ENCODE peak calls at places on chromosomes 16 and 17, in five cellular contexts. Z, D, L, U and A are unnamed samples.

GRCh38 chr16:24491721-24492120 is 47.6 kb upstream of the RBBP6 start:
- DNase-seq in L (no peak), U (no peak), D (no peak), Z (no peak), A (no peak)

GRCh38 chr17:32528825-32529224 is 42.0 kb downstream of the CDK5R1 start:
- DNase-seq in Z (no peak), D (no peak), U (no peak), L (no peak), A (no peak)

GRCh38 chr16:46970089-46970488 is 3.4 kb downstream of the DNAJA2 start:
- DNase-seq in U (no peak), Z (no peak), L (peak), D (no peak), A (no peak)

GRCh38 chr16:4316732-4317461 is 1.0 kb downstream of the GLIS2 start:
- DNase-seq in Z (no peak), D (peak), L (peak), U (no peak), A (no peak)

GRCh38 chr17:22704674-22705073 is 1012.4 kb downstream of the KCNJ18 start:
- DNase-seq in D (no peak), U (no peak), Z (no peak), L (no peak), A (no peak)

GRCh38 chr17:64148699-64149098 is 18.8 kb upstream of the ERN1 start:
- DNase-seq in Z (no peak), D (no peak), L (peak), U (no peak), A (no peak)

GRCh38 chr17:42937712-42938596 is 26.3 kb downstream of the AARSD1 start:
- DNase-seq in D (no peak), Z (peak), U (no peak), L (peak), A (no peak)

GRCh38 chr17:38341035-38341721 is 2.6 kb downstream of the GPR179 start:
- DNase-seq in Z (no peak), U (no peak), D (peak), L (peak), A (no peak)

GRCh38 chr16:79628501-79628975 is 28.0 kb upstream of the MAF start:
- DNase-seq in Z (no peak), D (no peak), L (no peak), U (no peak), A (no peak)

GRCh38 chr16:24037335-24037734 is 201.6 kb downstream of the PRKCB start:
- DNase-seq in Z (no peak), D (no peak), U (no peak), L (no peak), A (no peak)

GRCh38 chr17:30230596-30231125 is 4.8 kb downstream of the SLC6A4 start:
- DNase-seq in Z (no peak), D (no peak), U (no peak), L (no peak), A (no peak)

GRCh38 chr16:53768593-53768992 is 64.6 kb downstream of the FTO start:
- DNase-seq in D (no peak), L (no peak), Z (peak), U (no peak), A (no peak)

GRCh38 chr17:19497616-19498015 is 36.0 kb upstream of the SLC47A1 start:
- DNase-seq in Z (no peak), D (no peak), U (no peak), L (no peak), A (no peak)

GRCh38 chr16:78866556-78866955 is 734.0 kb downstream of the MAF start:
- DNase-seq in L (peak), U (no peak), D (no peak), Z (no peak), A (no peak)

GRCh38 chr17:72457712-72458111 is 336.9 kb downstream of the SOX9 start:
- DNase-seq in L (no peak), Z (no peak), U (no peak), D (no peak), A (no peak)

GRCh38 chr17:40548491-40548981 is 16.7 kb downstream of the CCR7 start:
- DNase-seq in L (peak), U (no peak), D (peak), Z (no peak), A (no peak)

GRCh38 chr16:76910931-76911330 is 280.1 kb upstream of the MON1B start:
- DNase-seq in Z (peak), D (no peak), U (no peak), L (no peak), A (no peak)

GRCh38 chr16:53061701-53062159 is 6.9 kb downstream of the CHD9 start:
- DNase-seq in U (no peak), D (peak), L (peak), Z (no peak), A (peak)

GRCh38 chr17:51630101-51630671 is 369.8 kb downstream of the UTP18 start:
- DNase-seq in D (no peak), U (no peak), Z (no peak), L (no peak), A (no peak)

GRCh38 chr17:39939588-39940419 is 12.3 kb downstream of the LRRC3C start:
- DNase-seq in U (no peak), D (no peak), Z (peak), L (peak), A (no peak)

GRCh38 chr17:47199627-47200324 is 9.4 kb upstream of the MYL4 start:
- DNase-seq in Z (no peak), D (no peak), L (no peak), U (no peak), A (no peak)

GRCh38 chr16:64242510-64242909 is 879.4 kb downstream of the CDH11 start:
- DNase-seq in U (no peak), Z (no peak), D (no peak), L (peak), A (no peak)

GRCh38 chr17:42288985-42289862 is 926 bp downstream of the STAT5A start:
- DNase-seq in L (no peak), Z (no peak), D (no peak), U (no peak), A (no peak)

GRCh38 chr17:63652106-63652505 is 29.9 kb downstream of the MAP3K3 start:
- DNase-seq in Z (no peak), U (no peak), L (no peak), D (no peak), A (no peak)

GRCh38 chr17:80124351-80124981 is 22.5 kb downstream of the EIF4A3 start:
- DNase-seq in U (no peak), L (no peak), Z (no peak), D (no peak), A (no peak)
- TF ChIP-seq CTCF in U (no peak), L (no peak), Z (peak), D (no peak), A (peak)

DNA sequence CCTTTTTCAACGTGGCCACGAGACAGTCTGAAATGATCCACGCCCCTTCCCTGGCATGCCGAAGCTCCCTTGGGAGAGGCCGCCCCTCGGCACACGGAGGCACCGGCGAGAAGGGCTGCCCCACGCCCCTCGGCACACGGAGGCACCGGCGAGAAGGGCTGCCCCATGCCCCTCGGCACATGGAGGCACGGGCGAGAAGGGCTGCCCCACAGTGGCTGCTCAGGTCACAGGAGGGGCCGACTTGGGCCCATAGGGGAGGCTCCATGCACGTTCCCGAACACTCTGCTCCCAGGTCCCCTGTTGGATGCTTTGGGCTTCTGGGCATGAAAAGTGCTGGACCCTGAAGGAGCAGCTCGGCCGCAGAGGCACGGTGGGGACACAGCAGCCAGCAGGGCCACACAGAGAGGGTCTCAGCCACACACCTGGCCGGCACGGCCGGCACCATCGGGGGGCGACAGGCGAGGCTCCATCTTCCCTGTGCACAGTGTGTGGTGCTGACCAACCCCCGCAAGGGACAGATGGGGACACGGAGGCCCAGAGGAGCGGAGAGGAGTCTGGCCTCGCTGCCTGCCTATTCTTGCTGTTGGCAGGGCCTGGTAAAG is 42.8 kb downstream of the CBFA2T3 start:
- DNase-seq in U (no peak), L (no peak), D (no peak), Z (no peak), A (no peak)
- TF ChIP-seq CTCF in U (no peak), L (no peak), D (no peak), Z (no peak), A (no peak)

GRCh38 chr16:62638964-62639861 is 603.0 kb upstream of the CDH8 start:
- DNase-seq in D (no peak), Z (no peak), U (no peak), L (no peak), A (no peak)

GRCh38 chr16:62639890-62640289 is 603.7 kb upstream of the CDH8 start:
- DNase-seq in L (no peak), D (no peak), U (no peak), Z (no peak), A (no peak)

GRCh38 chr16:62638324-62638911 is 602.2 kb upstream of the CDH8 start:
- DNase-seq in L (peak), U (no peak), D (no peak), Z (no peak), A (no peak)

GRCh38 chr16:62644030-62644812 is 608.0 kb upstream of the CDH8 start:
- DNase-seq in D (no peak), U (no peak), L (no peak), Z (no peak), A (no peak)

GRCh38 chr16:62642677-62643076 is 606.4 kb upstream of the CDH8 start:
- DNase-seq in Z (no peak), U (no peak), D (no peak), L (no peak), A (no peak)
- TF ChIP-seq CTCF in Z (no peak), U (no peak), D (no peak), L (no peak), A (no peak)

GRCh38 chr17:2929881-2930533 is 133.4 kb downstream of the OR1D5 start:
- DNase-seq in L (no peak), Z (no peak), D (no peak), U (no peak), A (no peak)
- TF ChIP-seq CTCF in L (peak), Z (peak), D (peak), U (peak), A (peak)

GRCh38 chr16:9357829-9358228 is 266.4 kb downstream of the HAPSTR1 start:
- DNase-seq in Z (no peak), D (no peak), L (no peak), U (no peak), A (no peak)

GRCh38 chr16:9351440-9351839 is 260.0 kb downstream of the HAPSTR1 start:
- DNase-seq in Z (no peak), D (no peak), U (no peak), L (no peak), A (no peak)

GRCh38 chr16:9348912-9349311 is 257.5 kb downstream of the HAPSTR1 start:
- DNase-seq in D (no peak), L (no peak), U (no peak), Z (no peak), A (no peak)

GRCh38 chr16:9351841-9352434 is 260.5 kb downstream of the HAPSTR1 start:
- DNase-seq in D (no peak), L (peak), Z (no peak), U (no peak), A (no peak)
- TF ChIP-seq CTCF in D (no peak), L (no peak), Z (no peak), U (no peak), A (no peak)